ENCODE peak calls at places on chromosomes 13 and 19, in seven cellular contexts. One of them, this sample, is unnamed. For H3K27me3, the result is how much of the 10 kb centered on the place peaks cover.

GRCh38 chr13:50762969-50763568 is 80.4 kb downstream of the DLEU7 start:
- DNase-seq in IMR-90: no peak
- DNase-seq in neural progenitor cell: peak
- DNase-seq in PC-3: no peak
- DNase-seq in PC-9: no peak
- DNase-seq in fibroblast of lung: no peak
- DNase-seq in mammary epithelial cell: no peak
- DNase-seq in this sample: no peak

GRCh38 chr19:41595258-41595889 is 19.4 kb downstream of the CEACAM21 start:
- DNase-seq in PC-3: peak
- DNase-seq in mammary epithelial cell: peak
- DNase-seq in IMR-90: peak
- DNase-seq in PC-9: peak
- DNase-seq in neural progenitor cell: peak
- DNase-seq in fibroblast of lung: peak
- DNase-seq in this sample: peak

GRCh38 chr19:30473334-30473867 is 101.2 kb downstream of the ZNF536 start:
- DNase-seq in fibroblast of lung: no peak
- DNase-seq in neural progenitor cell: no peak
- DNase-seq in PC-3: no peak
- DNase-seq in mammary epithelial cell: no peak
- DNase-seq in PC-9: no peak
- DNase-seq in IMR-90: no peak
- DNase-seq in this sample: no peak

GRCh38 chr13:45446181-45446580 is 18.6 kb upstream of the COG3 start:
- DNase-seq in fibroblast of lung: peak
- DNase-seq in IMR-90: peak
- DNase-seq in PC-3: no peak
- DNase-seq in neural progenitor cell: no peak
- DNase-seq in PC-9: no peak
- DNase-seq in mammary epithelial cell: peak
- DNase-seq in this sample: peak

GRCh38 chr19:7595466-7596133 is at the start of gene CAMSAP3:
- DNase-seq in neural progenitor cell: peak
- DNase-seq in IMR-90: no peak
- DNase-seq in PC-3: peak
- DNase-seq in mammary epithelial cell: peak
- DNase-seq in fibroblast of lung: no peak
- DNase-seq in PC-9: peak
- DNase-seq in this sample: no peak

GRCh38 chr19:33797821-33798633 is 1.4 kb downstream of the KCTD15 start:
- DNase-seq in neural progenitor cell: peak
- DNase-seq in PC-3: no peak
- DNase-seq in mammary epithelial cell: peak
- DNase-seq in fibroblast of lung: peak
- DNase-seq in PC-9: no peak
- DNase-seq in IMR-90: peak
- DNase-seq in this sample: peak

GRCh38 chr13:44676534-44676933 is 100.4 kb upstream of the TSC22D1 start:
- DNase-seq in IMR-90: no peak
- DNase-seq in fibroblast of lung: no peak
- DNase-seq in mammary epithelial cell: no peak
- DNase-seq in PC-3: no peak
- DNase-seq in PC-9: no peak
- DNase-seq in neural progenitor cell: no peak
- DNase-seq in this sample: no peak

GRCh38 chr13:50268500-50268899 is 253.3 kb downstream of the KCNRG start:
- DNase-seq in PC-3: no peak
- DNase-seq in mammary epithelial cell: no peak
- DNase-seq in neural progenitor cell: no peak
- DNase-seq in fibroblast of lung: peak
- DNase-seq in PC-9: no peak
- DNase-seq in IMR-90: peak
- DNase-seq in this sample: no peak

GRCh38 chr13:60869941-60870613 is 473.1 kb downstream of the TDRD3 start:
- DNase-seq in neural progenitor cell: no peak
- DNase-seq in fibroblast of lung: no peak
- DNase-seq in PC-3: no peak
- DNase-seq in IMR-90: no peak
- DNase-seq in mammary epithelial cell: no peak
- DNase-seq in PC-9: no peak
- DNase-seq in this sample: no peak

GRCh38 chr19:35266904-35267817 is 1.6 kb upstream of the USF2 start:
- DNase-seq in PC-3: peak
- DNase-seq in IMR-90: peak
- DNase-seq in fibroblast of lung: peak
- DNase-seq in mammary epithelial cell: no peak
- DNase-seq in neural progenitor cell: peak
- DNase-seq in PC-9: peak
- DNase-seq in this sample: no peak

GRCh38 chr13:113359556-113359955 is 4.4 kb downstream of the GRTP1 start:
- DNase-seq in IMR-90: no peak
- DNase-seq in mammary epithelial cell: no peak
- DNase-seq in PC-9: no peak
- DNase-seq in fibroblast of lung: no peak
- DNase-seq in neural progenitor cell: no peak
- DNase-seq in PC-3: no peak
- DNase-seq in this sample: no peak

GRCh38 chr19:49588370-49589122 is 2.4 kb upstream of the PRR12 start:
- DNase-seq in mammary epithelial cell: no peak
- DNase-seq in fibroblast of lung: no peak
- DNase-seq in neural progenitor cell: no peak
- DNase-seq in PC-3: no peak
- DNase-seq in IMR-90: no peak
- DNase-seq in PC-9: no peak
- DNase-seq in this sample: no peak

GRCh38 chr13:48319458-48320395 is 16.2 kb downstream of the RB1 start:
- DNase-seq in IMR-90: no peak
- DNase-seq in PC-3: no peak
- DNase-seq in fibroblast of lung: no peak
- DNase-seq in mammary epithelial cell: no peak
- DNase-seq in PC-9: no peak
- DNase-seq in neural progenitor cell: no peak
- DNase-seq in this sample: no peak

GRCh38 chr19:38932425-38933179 is 1.9 kb downstream of the MRPS12 start:
- DNase-seq in PC-9: no peak
- DNase-seq in mammary epithelial cell: no peak
- DNase-seq in PC-3: peak
- DNase-seq in fibroblast of lung: peak
- DNase-seq in IMR-90: peak
- DNase-seq in neural progenitor cell: peak
- DNase-seq in this sample: peak

GRCh38 chr19:13842294-13843103 is 34.4 kb upstream of the NANOS3 start:
- DNase-seq in fibroblast of lung: peak
- DNase-seq in IMR-90: peak
- DNase-seq in PC-3: peak
- DNase-seq in neural progenitor cell: peak
- DNase-seq in PC-9: peak
- DNase-seq in mammary epithelial cell: peak
- DNase-seq in this sample: no peak

GRCh38 chr19:48390188-48391099 is 907 bp downstream of the KDELR1 start:
- DNase-seq in PC-9: peak
- DNase-seq in PC-3: no peak
- DNase-seq in mammary epithelial cell: peak
- DNase-seq in fibroblast of lung: peak
- DNase-seq in IMR-90: peak
- DNase-seq in neural progenitor cell: peak
- DNase-seq in this sample: peak

GRCh38 chr13:27405521-27406134 is 18.8 kb upstream of the GTF3A start:
- DNase-seq in neural progenitor cell: no peak
- DNase-seq in mammary epithelial cell: no peak
- DNase-seq in PC-9: no peak
- DNase-seq in IMR-90: no peak
- DNase-seq in fibroblast of lung: no peak
- DNase-seq in PC-3: peak
- DNase-seq in this sample: no peak

GRCh38 chr13:95641291-95641811 is 3.2 kb downstream of the DZIP1 start:
- DNase-seq in IMR-90: peak
- DNase-seq in neural progenitor cell: peak
- DNase-seq in PC-9: no peak
- DNase-seq in mammary epithelial cell: no peak
- DNase-seq in fibroblast of lung: no peak
- DNase-seq in PC-3: no peak
- DNase-seq in this sample: peak

GRCh38 chr19:11458236-11458900 is 22.5 kb downstream of the ELAVL3 start:
- DNase-seq in neural progenitor cell: no peak
- DNase-seq in fibroblast of lung: no peak
- DNase-seq in PC-9: no peak
- DNase-seq in IMR-90: no peak
- DNase-seq in mammary epithelial cell: no peak
- DNase-seq in PC-3: no peak
- DNase-seq in this sample: no peak

GRCh38 chr19:8302357-8302691 is 5.8 kb downstream of the CD320 start:
- DNase-seq in PC-3: no peak
- DNase-seq in neural progenitor cell: no peak
- DNase-seq in PC-9: no peak
- DNase-seq in IMR-90: no peak
- DNase-seq in fibroblast of lung: no peak
- DNase-seq in mammary epithelial cell: no peak
- DNase-seq in this sample: no peak

GRCh38 chr19:18046066-18046718 is 38.2 kb downstream of the ARRDC2 start:
- DNase-seq in PC-3: peak
- DNase-seq in neural progenitor cell: no peak
- DNase-seq in mammary epithelial cell: peak
- DNase-seq in fibroblast of lung: peak
- DNase-seq in PC-9: peak
- DNase-seq in IMR-90: peak
- DNase-seq in this sample: peak

GRCh38 chr13:75432811-75433244 is 49.1 kb downstream of the TBC1D4 start:
- DNase-seq in IMR-90: no peak
- DNase-seq in PC-9: no peak
- DNase-seq in mammary epithelial cell: no peak
- DNase-seq in fibroblast of lung: no peak
- DNase-seq in neural progenitor cell: no peak
- DNase-seq in PC-3: peak
- DNase-seq in this sample: no peak

DNA sequence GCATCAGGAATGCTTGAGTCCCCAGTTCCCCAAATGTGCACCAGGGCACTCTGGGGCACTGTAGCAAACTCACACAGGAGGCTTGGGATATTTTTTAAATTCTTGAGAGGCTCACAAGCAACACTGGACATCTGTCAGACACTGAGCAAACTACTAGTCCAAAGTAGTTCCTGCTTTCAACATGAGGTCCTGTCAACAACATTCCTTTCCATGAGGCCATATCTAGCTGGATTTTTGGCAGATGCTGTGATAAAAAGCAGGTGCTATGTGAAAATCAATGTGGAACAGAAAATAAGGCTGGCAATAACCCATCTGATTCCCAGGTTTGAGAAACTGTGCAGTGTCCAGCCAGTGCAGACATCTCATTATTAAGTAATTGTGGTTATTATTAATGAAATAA is 50.5 kb downstream of the STARD13 start:
- DNase-seq in IMR-90: peak
- DNase-seq in mammary epithelial cell: no peak
- DNase-seq in PC-9: no peak
- DNase-seq in neural progenitor cell: no peak
- DNase-seq in PC-3: peak
- DNase-seq in fibroblast of lung: peak
- DNase-seq in this sample: peak
- TF ChIP-seq CTCF in IMR-90: no peak
- TF ChIP-seq CTCF in mammary epithelial cell: no peak
- TF ChIP-seq CTCF in PC-9: no peak
- TF ChIP-seq CTCF in neural progenitor cell: no peak
- TF ChIP-seq CTCF in PC-3: no peak
- TF ChIP-seq CTCF in fibroblast of lung: no peak
- TF ChIP-seq CTCF in this sample: no peak

DNA sequence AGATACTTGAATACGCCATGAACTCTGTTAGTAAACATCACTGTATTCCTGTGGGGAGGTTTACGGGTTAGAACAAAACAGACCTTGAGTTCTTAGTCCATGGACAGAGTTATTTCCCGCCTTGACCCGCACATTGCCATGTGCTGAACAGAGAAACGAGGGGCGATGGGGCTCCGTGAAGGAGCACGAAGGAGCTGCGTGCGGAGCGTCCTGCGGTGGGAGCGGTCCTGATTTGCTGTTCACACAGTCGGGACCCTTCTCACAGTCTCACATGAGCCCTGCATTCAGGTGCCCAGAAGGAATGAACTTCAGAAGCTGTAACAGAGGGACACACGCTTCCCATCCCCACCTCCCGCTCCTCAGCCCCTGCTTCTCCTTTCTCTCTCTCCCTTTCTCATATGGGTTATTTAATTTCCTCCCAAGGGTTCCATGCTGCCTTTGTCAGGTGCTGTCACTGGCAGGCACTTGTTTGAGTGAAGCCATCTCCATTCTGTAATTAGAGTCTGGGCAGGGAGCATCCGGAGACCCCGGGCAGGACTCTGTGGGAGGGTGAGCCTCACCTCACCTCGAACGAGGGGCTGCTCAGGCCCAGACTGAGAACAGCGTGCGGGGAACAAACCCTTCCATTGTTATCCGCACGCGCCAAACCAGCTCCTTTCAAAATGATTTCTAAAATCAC is 76.9 kb downstream of the TEX29 start:
- DNase-seq in neural progenitor cell: no peak
- DNase-seq in fibroblast of lung: no peak
- DNase-seq in IMR-90: no peak
- DNase-seq in mammary epithelial cell: no peak
- DNase-seq in PC-9: no peak
- DNase-seq in PC-3: no peak
- DNase-seq in this sample: no peak
- H3K27me3 ChIP-seq in neural progenitor cell: under half
- H3K27me3 ChIP-seq in fibroblast of lung: under half
- H3K27me3 ChIP-seq in IMR-90: under half
- H3K27me3 ChIP-seq in mammary epithelial cell: under half
- H3K27me3 ChIP-seq in PC-9: half or more
- H3K27me3 ChIP-seq in PC-3: half or more
- H3K27me3 ChIP-seq in this sample: under half

DNA sequence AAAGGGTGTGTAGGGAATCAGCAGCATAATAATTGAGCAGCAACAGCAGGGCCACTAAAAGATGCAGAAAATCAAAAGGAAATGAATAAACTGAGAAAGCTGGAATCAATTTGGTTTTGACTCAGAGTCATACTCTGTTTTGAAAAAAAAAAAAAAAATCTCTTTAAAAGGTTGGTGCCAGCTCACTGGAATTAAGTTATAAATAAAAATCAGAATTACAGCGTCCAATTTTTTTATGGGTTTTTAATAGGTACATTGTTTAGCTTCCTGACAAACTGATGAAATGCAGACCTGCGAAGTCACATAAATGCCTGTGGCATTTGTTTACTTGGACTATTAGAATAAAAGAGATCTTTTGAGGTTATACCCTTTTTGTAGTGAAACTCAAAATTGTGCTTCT is 232.0 kb downstream of the COG6 start:
- DNase-seq in mammary epithelial cell: no peak
- DNase-seq in PC-9: no peak
- DNase-seq in fibroblast of lung: no peak
- DNase-seq in IMR-90: no peak
- DNase-seq in neural progenitor cell: no peak
- DNase-seq in PC-3: no peak
- DNase-seq in this sample: no peak
- H2AFZ ChIP-seq in mammary epithelial cell: no peak
- H2AFZ ChIP-seq in PC-9: no peak
- H2AFZ ChIP-seq in fibroblast of lung: no peak
- H2AFZ ChIP-seq in IMR-90: no peak
- H2AFZ ChIP-seq in neural progenitor cell: no peak
- H2AFZ ChIP-seq in PC-3: no peak
- H2AFZ ChIP-seq in this sample: no peak

GRCh38 chr19:1618157-1619093 is 13.2 kb upstream of the UQCR11 start:
- DNase-seq in mammary epithelial cell: peak
- DNase-seq in neural progenitor cell: peak
- DNase-seq in PC-9: peak
- DNase-seq in fibroblast of lung: no peak
- DNase-seq in IMR-90: no peak
- DNase-seq in PC-3: peak
- DNase-seq in this sample: no peak
- TF ChIP-seq CTCF in mammary epithelial cell: peak
- TF ChIP-seq CTCF in neural progenitor cell: peak
- TF ChIP-seq CTCF in PC-9: peak
- TF ChIP-seq CTCF in fibroblast of lung: no peak
- TF ChIP-seq CTCF in IMR-90: peak
- TF ChIP-seq CTCF in PC-3: peak
- TF ChIP-seq CTCF in this sample: no peak

GRCh38 chr19:55368701-55369563 is 1.3 kb downstream of the IL11 start:
- DNase-seq in neural progenitor cell: peak
- DNase-seq in mammary epithelial cell: peak
- DNase-seq in PC-9: peak
- DNase-seq in IMR-90: peak
- DNase-seq in fibroblast of lung: no peak
- DNase-seq in PC-3: peak
- DNase-seq in this sample: peak
- H3K27me3 ChIP-seq in neural progenitor cell: half or more
- H3K27me3 ChIP-seq in mammary epithelial cell: under half
- H3K27me3 ChIP-seq in PC-9: under half
- H3K27me3 ChIP-seq in IMR-90: under half
- H3K27me3 ChIP-seq in fibroblast of lung: under half
- H3K27me3 ChIP-seq in PC-3: under half
- H3K27me3 ChIP-seq in this sample: under half